ENCODE peak calls at places on chromosomes 4 and X, in nine cellular contexts. One of them, this sample, is unnamed.
A peak's percentile ranks its signal among the peaks of the same experiment; 100 is the strongest.

GRCh38 chrX:16312761-16313623 is 145.7 kb downstream of the MAGEB17 start:
- DNase-seq in right cardiac atrium: no peak
- DNase-seq in esophagus squamous epithelium: no peak
- DNase-seq in CD4-positive, CD25-positive, alpha-beta regulatory T cell: no peak
- DNase-seq in heart right ventricle: no peak
- DNase-seq in cardiac muscle cell: no peak
- DNase-seq in CD8-positive, alpha-beta T cell: no peak
- DNase-seq in tibial nerve: no peak
- DNase-seq in upper lobe of left lung: no peak
- DNase-seq in this sample: no peak

GRCh38 chr4:34676390-34676789 is 1567.9 kb downstream of the ARAP2 start:
- DNase-seq in heart right ventricle: no peak
- DNase-seq in esophagus squamous epithelium: no peak
- DNase-seq in cardiac muscle cell: no peak
- DNase-seq in CD4-positive, CD25-positive, alpha-beta regulatory T cell: no peak
- DNase-seq in upper lobe of left lung: no peak
- DNase-seq in right cardiac atrium: no peak
- DNase-seq in tibial nerve: no peak
- DNase-seq in CD8-positive, alpha-beta T cell: no peak
- DNase-seq in this sample: no peak

GRCh38 chr4:169446824-169447223 is 165.6 kb downstream of the NEK1 start:
- DNase-seq in cardiac muscle cell: no peak
- DNase-seq in esophagus squamous epithelium: no peak
- DNase-seq in right cardiac atrium: no peak
- DNase-seq in CD8-positive, alpha-beta T cell: no peak
- DNase-seq in tibial nerve: no peak
- DNase-seq in CD4-positive, CD25-positive, alpha-beta regulatory T cell: no peak
- DNase-seq in heart right ventricle: no peak
- DNase-seq in upper lobe of left lung: no peak
- DNase-seq in this sample: no peak

GRCh38 chrX:40152173-40152705 is 54.5 kb upstream of the BCOR start:
- DNase-seq in right cardiac atrium: no peak
- DNase-seq in cardiac muscle cell: no peak
- DNase-seq in upper lobe of left lung: peak; percentile 86
- DNase-seq in CD8-positive, alpha-beta T cell: peak; percentile 53
- DNase-seq in esophagus squamous epithelium: no peak
- DNase-seq in heart right ventricle: peak; percentile 57
- DNase-seq in tibial nerve: no peak
- DNase-seq in CD4-positive, CD25-positive, alpha-beta regulatory T cell: peak; percentile 36
- DNase-seq in this sample: no peak

GRCh38 chr4:156598138-156598681 is 373.4 kb downstream of the PDGFC start:
- DNase-seq in heart right ventricle: no peak
- DNase-seq in right cardiac atrium: no peak
- DNase-seq in cardiac muscle cell: peak; percentile 64
- DNase-seq in tibial nerve: no peak
- DNase-seq in esophagus squamous epithelium: no peak
- DNase-seq in CD4-positive, CD25-positive, alpha-beta regulatory T cell: no peak
- DNase-seq in CD8-positive, alpha-beta T cell: no peak
- DNase-seq in upper lobe of left lung: no peak
- DNase-seq in this sample: no peak

GRCh38 chr4:30753316-30753715 is 33.1 kb downstream of the PCDH7 start:
- DNase-seq in right cardiac atrium: no peak
- DNase-seq in cardiac muscle cell: peak; percentile 25
- DNase-seq in CD8-positive, alpha-beta T cell: no peak
- DNase-seq in esophagus squamous epithelium: no peak
- DNase-seq in tibial nerve: no peak
- DNase-seq in upper lobe of left lung: no peak
- DNase-seq in CD4-positive, CD25-positive, alpha-beta regulatory T cell: no peak
- DNase-seq in heart right ventricle: no peak
- DNase-seq in this sample: no peak

GRCh38 chrX:39903343-39903742 is 194.4 kb downstream of the BCOR start:
- DNase-seq in CD4-positive, CD25-positive, alpha-beta regulatory T cell: no peak
- DNase-seq in CD8-positive, alpha-beta T cell: no peak
- DNase-seq in upper lobe of left lung: no peak
- DNase-seq in esophagus squamous epithelium: no peak
- DNase-seq in heart right ventricle: no peak
- DNase-seq in tibial nerve: no peak
- DNase-seq in cardiac muscle cell: peak; percentile 71
- DNase-seq in right cardiac atrium: no peak
- DNase-seq in this sample: no peak

GRCh38 chrX:129717902-129718301 is 20.9 kb upstream of the XPNPEP2 start:
- DNase-seq in right cardiac atrium: peak; percentile 38
- DNase-seq in esophagus squamous epithelium: no peak
- DNase-seq in tibial nerve: no peak
- DNase-seq in CD8-positive, alpha-beta T cell: no peak
- DNase-seq in cardiac muscle cell: peak; percentile 69
- DNase-seq in upper lobe of left lung: no peak
- DNase-seq in CD4-positive, CD25-positive, alpha-beta regulatory T cell: no peak
- DNase-seq in heart right ventricle: no peak
- DNase-seq in this sample: no peak

DNA sequence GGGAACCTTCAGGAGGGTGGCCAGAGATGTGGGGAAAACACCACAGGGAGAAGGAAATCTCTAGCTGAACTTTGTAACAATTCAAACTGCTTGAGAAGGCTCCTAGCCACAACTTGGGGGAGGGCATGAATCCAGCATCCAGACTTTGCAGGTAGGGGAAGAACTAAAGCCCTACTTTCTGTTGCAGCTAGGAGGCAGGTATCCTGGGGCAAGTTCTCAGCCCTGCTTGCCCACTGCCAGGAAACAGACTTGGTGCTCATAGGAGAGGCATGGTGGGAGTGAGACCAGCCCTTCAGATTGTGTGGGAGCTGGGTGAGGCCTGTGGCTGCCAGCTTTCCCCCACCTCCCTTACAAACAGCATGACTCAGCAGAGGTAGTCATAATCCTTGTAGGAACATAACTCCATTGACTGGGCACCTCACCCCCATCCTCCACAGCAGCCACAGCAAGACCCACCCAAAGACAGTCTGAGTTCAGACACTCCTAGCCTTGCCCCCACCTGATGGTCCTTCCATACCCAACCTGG is 209.5 kb upstream of the CPEB2 start:
- DNase-seq in heart right ventricle: no peak
- DNase-seq in esophagus squamous epithelium: no peak
- DNase-seq in cardiac muscle cell: no peak
- DNase-seq in right cardiac atrium: no peak
- DNase-seq in CD4-positive, CD25-positive, alpha-beta regulatory T cell: no peak
- DNase-seq in upper lobe of left lung: no peak
- DNase-seq in tibial nerve: no peak
- DNase-seq in CD8-positive, alpha-beta T cell: no peak
- DNase-seq in this sample: no peak
- H3K9me3 ChIP-seq in heart right ventricle: peaks cover 37% of the 10 kb centered on the region
- H3K9me3 ChIP-seq in esophagus squamous epithelium: no peaks in the 10 kb centered on the region
- H3K9me3 ChIP-seq in cardiac muscle cell: no peaks in the 10 kb centered on the region
- H3K9me3 ChIP-seq in right cardiac atrium: no peaks in the 10 kb centered on the region
- H3K9me3 ChIP-seq in CD4-positive, CD25-positive, alpha-beta regulatory T cell: peaks cover 13% of the 10 kb centered on the region
- H3K9me3 ChIP-seq in upper lobe of left lung: peaks cover 8% of the 10 kb centered on the region
- H3K9me3 ChIP-seq in tibial nerve: peaks cover 37% of the 10 kb centered on the region
- H3K9me3 ChIP-seq in CD8-positive, alpha-beta T cell: no peaks in the 10 kb centered on the region
- H3K9me3 ChIP-seq in this sample: peaks cover 3% of the 10 kb centered on the region

GRCh38 chrX:154598656-154599055 is 13.7 kb downstream of the CTAG1A start:
- DNase-seq in upper lobe of left lung: no peak
- DNase-seq in heart right ventricle: no peak
- DNase-seq in CD8-positive, alpha-beta T cell: no peak
- DNase-seq in tibial nerve: no peak
- DNase-seq in cardiac muscle cell: no peak
- DNase-seq in esophagus squamous epithelium: no peak
- DNase-seq in CD4-positive, CD25-positive, alpha-beta regulatory T cell: no peak
- DNase-seq in right cardiac atrium: no peak
- DNase-seq in this sample: no peak

GRCh38 chrX:154596290-154596929 is 11.5 kb downstream of the CTAG1A start:
- DNase-seq in CD8-positive, alpha-beta T cell: no peak
- DNase-seq in right cardiac atrium: no peak
- DNase-seq in cardiac muscle cell: peak; percentile 70
- DNase-seq in CD4-positive, CD25-positive, alpha-beta regulatory T cell: no peak
- DNase-seq in upper lobe of left lung: no peak
- DNase-seq in tibial nerve: no peak
- DNase-seq in heart right ventricle: no peak
- DNase-seq in esophagus squamous epithelium: no peak
- DNase-seq in this sample: no peak

GRCh38 chrX:154599531-154599930 is 14.6 kb downstream of the CTAG1A start:
- DNase-seq in tibial nerve: no peak
- DNase-seq in CD8-positive, alpha-beta T cell: no peak
- DNase-seq in right cardiac atrium: no peak
- DNase-seq in esophagus squamous epithelium: no peak
- DNase-seq in cardiac muscle cell: no peak
- DNase-seq in heart right ventricle: no peak
- DNase-seq in upper lobe of left lung: peak; percentile 32
- DNase-seq in CD4-positive, CD25-positive, alpha-beta regulatory T cell: no peak
- DNase-seq in this sample: no peak

GRCh38 chrX:154595559-154595958 is 10.6 kb downstream of the CTAG1A start:
- DNase-seq in cardiac muscle cell: peak; percentile 1
- DNase-seq in upper lobe of left lung: no peak
- DNase-seq in tibial nerve: no peak
- DNase-seq in esophagus squamous epithelium: no peak
- DNase-seq in right cardiac atrium: no peak
- DNase-seq in CD4-positive, CD25-positive, alpha-beta regulatory T cell: no peak
- DNase-seq in CD8-positive, alpha-beta T cell: no peak
- DNase-seq in heart right ventricle: no peak
- DNase-seq in this sample: no peak

GRCh38 chrX:154597221-154597620 is 12.3 kb downstream of the CTAG1A start:
- DNase-seq in tibial nerve: no peak
- DNase-seq in esophagus squamous epithelium: no peak
- DNase-seq in heart right ventricle: no peak
- DNase-seq in cardiac muscle cell: no peak
- DNase-seq in right cardiac atrium: no peak
- DNase-seq in upper lobe of left lung: no peak
- DNase-seq in CD4-positive, CD25-positive, alpha-beta regulatory T cell: no peak
- DNase-seq in CD8-positive, alpha-beta T cell: no peak
- DNase-seq in this sample: no peak
- H3K9me3 ChIP-seq in tibial nerve: no peaks in the 10 kb centered on the region
- H3K9me3 ChIP-seq in esophagus squamous epithelium: no peaks in the 10 kb centered on the region
- H3K9me3 ChIP-seq in heart right ventricle: no peaks in the 10 kb centered on the region
- H3K9me3 ChIP-seq in cardiac muscle cell: no peaks in the 10 kb centered on the region
- H3K9me3 ChIP-seq in right cardiac atrium: no peaks in the 10 kb centered on the region
- H3K9me3 ChIP-seq in upper lobe of left lung: no peaks in the 10 kb centered on the region
- H3K9me3 ChIP-seq in CD4-positive, CD25-positive, alpha-beta regulatory T cell: no peaks in the 10 kb centered on the region
- H3K9me3 ChIP-seq in CD8-positive, alpha-beta T cell: no peaks in the 10 kb centered on the region
- H3K9me3 ChIP-seq in this sample: no peaks in the 10 kb centered on the region

DNA sequence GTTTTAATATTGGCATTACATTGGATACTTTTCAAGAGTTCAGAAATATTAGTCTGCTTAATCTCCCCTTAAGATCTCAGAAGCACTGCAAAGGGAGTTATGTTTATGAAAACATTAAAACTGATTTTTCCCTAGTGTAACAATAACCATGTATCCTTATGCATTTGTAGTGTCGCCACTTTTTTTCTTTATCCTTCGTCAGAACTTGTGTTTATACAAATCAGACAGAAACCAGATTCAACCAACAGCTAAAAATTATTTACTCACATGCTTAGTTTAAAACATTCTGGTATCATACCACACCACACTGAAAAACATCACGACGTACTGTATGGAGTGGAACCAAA is 1.3 kb downstream of the SETD7 start:
- DNase-seq in right cardiac atrium: no peak
- DNase-seq in upper lobe of left lung: no peak
- DNase-seq in CD4-positive, CD25-positive, alpha-beta regulatory T cell: no peak
- DNase-seq in heart right ventricle: no peak
- DNase-seq in tibial nerve: no peak
- DNase-seq in cardiac muscle cell: no peak
- DNase-seq in CD8-positive, alpha-beta T cell: no peak
- DNase-seq in esophagus squamous epithelium: no peak
- DNase-seq in this sample: no peak
- H3K9me3 ChIP-seq in right cardiac atrium: no peaks in the 10 kb centered on the region
- H3K9me3 ChIP-seq in upper lobe of left lung: no peaks in the 10 kb centered on the region
- H3K9me3 ChIP-seq in CD4-positive, CD25-positive, alpha-beta regulatory T cell: no peaks in the 10 kb centered on the region
- H3K9me3 ChIP-seq in heart right ventricle: no peaks in the 10 kb centered on the region
- H3K9me3 ChIP-seq in tibial nerve: no peaks in the 10 kb centered on the region
- H3K9me3 ChIP-seq in cardiac muscle cell: no peaks in the 10 kb centered on the region
- H3K9me3 ChIP-seq in CD8-positive, alpha-beta T cell: no peaks in the 10 kb centered on the region
- H3K9me3 ChIP-seq in esophagus squamous epithelium: no peaks in the 10 kb centered on the region
- H3K9me3 ChIP-seq in this sample: no peaks in the 10 kb centered on the region

GRCh38 chr4:6331468-6331867 is 61.8 kb downstream of the WFS1 start:
- DNase-seq in right cardiac atrium: no peak
- DNase-seq in esophagus squamous epithelium: no peak
- DNase-seq in tibial nerve: no peak
- DNase-seq in CD4-positive, CD25-positive, alpha-beta regulatory T cell: no peak
- DNase-seq in cardiac muscle cell: no peak
- DNase-seq in heart right ventricle: no peak
- DNase-seq in CD8-positive, alpha-beta T cell: no peak
- DNase-seq in upper lobe of left lung: no peak
- DNase-seq in this sample: no peak

GRCh38 chr4:6328526-6328925 is 58.9 kb downstream of the WFS1 start:
- DNase-seq in CD8-positive, alpha-beta T cell: no peak
- DNase-seq in right cardiac atrium: no peak
- DNase-seq in esophagus squamous epithelium: no peak
- DNase-seq in CD4-positive, CD25-positive, alpha-beta regulatory T cell: no peak
- DNase-seq in heart right ventricle: no peak
- DNase-seq in tibial nerve: no peak
- DNase-seq in cardiac muscle cell: no peak
- DNase-seq in upper lobe of left lung: no peak
- DNase-seq in this sample: no peak

GRCh38 chr4:6330384-6330767 is 60.7 kb downstream of the WFS1 start:
- DNase-seq in CD4-positive, CD25-positive, alpha-beta regulatory T cell: no peak
- DNase-seq in esophagus squamous epithelium: no peak
- DNase-seq in heart right ventricle: no peak
- DNase-seq in right cardiac atrium: no peak
- DNase-seq in upper lobe of left lung: no peak
- DNase-seq in tibial nerve: no peak
- DNase-seq in cardiac muscle cell: no peak
- DNase-seq in CD8-positive, alpha-beta T cell: no peak
- DNase-seq in this sample: no peak

GRCh38 chr4:6331018-6331417 is 61.4 kb downstream of the WFS1 start:
- DNase-seq in tibial nerve: no peak
- DNase-seq in upper lobe of left lung: no peak
- DNase-seq in esophagus squamous epithelium: no peak
- DNase-seq in CD8-positive, alpha-beta T cell: no peak
- DNase-seq in heart right ventricle: no peak
- DNase-seq in right cardiac atrium: no peak
- DNase-seq in CD4-positive, CD25-positive, alpha-beta regulatory T cell: peak; percentile 49
- DNase-seq in cardiac muscle cell: peak; percentile 27
- DNase-seq in this sample: no peak

DNA sequence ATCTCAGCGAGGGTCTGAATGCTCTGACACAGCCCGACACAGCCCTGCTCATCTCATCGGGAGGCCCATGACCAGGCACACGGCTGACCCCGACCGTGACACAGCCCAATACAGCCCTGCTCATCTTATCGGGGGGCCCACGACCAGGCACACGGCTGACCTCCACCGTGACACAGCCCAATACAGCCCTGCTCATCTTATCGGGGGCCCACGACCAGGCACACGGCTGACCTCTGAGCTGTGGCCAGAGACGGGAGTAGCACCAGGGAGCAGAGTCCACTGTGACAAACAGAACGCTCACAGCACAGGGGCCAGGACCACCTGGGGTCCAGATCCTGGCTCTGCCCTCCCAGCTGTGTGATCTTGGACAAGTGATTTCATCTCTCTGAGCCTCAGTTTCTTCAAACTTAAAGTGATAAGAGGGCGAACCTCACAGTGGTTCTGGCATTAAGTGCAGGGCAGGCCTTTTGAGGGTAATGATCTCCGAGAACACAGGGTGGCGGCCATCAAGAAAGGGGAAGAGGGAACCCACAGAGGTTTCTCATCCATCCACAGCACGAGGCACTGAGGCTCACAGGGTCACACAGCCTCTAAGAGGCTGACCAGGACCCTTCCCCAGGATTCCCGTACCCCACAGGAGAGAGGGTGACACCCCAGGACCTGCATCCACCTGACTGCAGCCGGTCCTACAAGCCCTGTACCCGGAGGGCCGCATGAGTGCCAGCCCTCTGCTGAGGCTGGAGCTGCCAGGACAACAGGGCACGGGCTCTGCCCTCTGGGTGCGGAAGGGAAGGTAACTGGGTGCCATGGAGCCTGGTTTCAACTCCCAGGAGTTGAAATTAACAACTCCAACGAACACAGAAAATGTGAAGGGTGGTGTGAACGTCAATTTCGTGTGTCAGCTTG is 60.1 kb downstream of the WFS1 start:
- DNase-seq in tibial nerve: no peak
- DNase-seq in upper lobe of left lung: peak; percentile 58
- DNase-seq in cardiac muscle cell: no peak
- DNase-seq in CD8-positive, alpha-beta T cell: no peak
- DNase-seq in CD4-positive, CD25-positive, alpha-beta regulatory T cell: no peak
- DNase-seq in right cardiac atrium: no peak
- DNase-seq in heart right ventricle: no peak
- DNase-seq in esophagus squamous epithelium: no peak
- DNase-seq in this sample: no peak
- H3K9me3 ChIP-seq in tibial nerve: peaks cover 22% of the 10 kb centered on the region
- H3K9me3 ChIP-seq in upper lobe of left lung: peaks cover 5% of the 10 kb centered on the region
- H3K9me3 ChIP-seq in cardiac muscle cell: no peaks in the 10 kb centered on the region
- H3K9me3 ChIP-seq in CD8-positive, alpha-beta T cell: no peaks in the 10 kb centered on the region
- H3K9me3 ChIP-seq in CD4-positive, CD25-positive, alpha-beta regulatory T cell: peaks cover 6% of the 10 kb centered on the region
- H3K9me3 ChIP-seq in right cardiac atrium: no peaks in the 10 kb centered on the region
- H3K9me3 ChIP-seq in heart right ventricle: peaks cover 3% of the 10 kb centered on the region
- H3K9me3 ChIP-seq in esophagus squamous epithelium: no peaks in the 10 kb centered on the region
- H3K9me3 ChIP-seq in this sample: peaks cover 4% of the 10 kb centered on the region

This sample was measured in T-helper 17 cell.